ENCODE peak calls at places on chromosomes 2 and 18, in five cellular contexts. One of them, this sample, is unnamed.

GRCh38 chr2:130391872-130392670 is 36.2 kb downstream of the PTPN18 start:
- DNase-seq in A549: no peak
- DNase-seq in sigmoid colon: peak; percentile 64
- DNase-seq in IMR-90: peak; percentile 45
- DNase-seq in ovary: no peak
- DNase-seq in this sample: no peak

GRCh38 chr2:55418072-55418471 is 1.6 kb downstream of the CCDC88A start:
- DNase-seq in ovary: no peak
- DNase-seq in IMR-90: no peak
- DNase-seq in sigmoid colon: no peak
- DNase-seq in A549: no peak
- DNase-seq in this sample: no peak

GRCh38 chr2:127155901-127156300 is 48.9 kb upstream of the BIN1 start:
- DNase-seq in ovary: peak; percentile 79
- DNase-seq in A549: no peak
- DNase-seq in IMR-90: peak; percentile 26
- DNase-seq in sigmoid colon: peak; percentile 89
- DNase-seq in this sample: no peak

GRCh38 chr18:49030138-49030537 is 79.4 kb upstream of the SMAD7 start:
- DNase-seq in IMR-90: no peak
- DNase-seq in ovary: no peak
- DNase-seq in sigmoid colon: no peak
- DNase-seq in A549: no peak
- DNase-seq in this sample: no peak

GRCh38 chr2:85504434-85505261 is 34.3 kb upstream of the MAT2A start:
- DNase-seq in A549: peak; percentile 59
- DNase-seq in sigmoid colon: peak; percentile 82
- DNase-seq in ovary: peak; percentile 24
- DNase-seq in IMR-90: peak; percentile 97
- DNase-seq in this sample: peak; percentile 76

GRCh38 chr2:189142893-189143759 is 36.4 kb downstream of the COL5A2 start:
- DNase-seq in A549: peak; percentile 31
- DNase-seq in sigmoid colon: no peak
- DNase-seq in ovary: no peak
- DNase-seq in IMR-90: peak; percentile 36
- DNase-seq in this sample: no peak

GRCh38 chr2:175167792-175168563 is at the start of gene ATF2:
- DNase-seq in IMR-90: peak; percentile 100
- DNase-seq in A549: peak; percentile 90
- DNase-seq in ovary: peak; percentile 99
- DNase-seq in sigmoid colon: peak; percentile 100
- DNase-seq in this sample: peak; percentile 79

GRCh38 chr2:28360066-28360741 is 32.5 kb upstream of the FOSL2 start:
- DNase-seq in ovary: no peak
- DNase-seq in A549: no peak
- DNase-seq in IMR-90: no peak
- DNase-seq in sigmoid colon: no peak
- DNase-seq in this sample: no peak

GRCh38 chr2:38440655-38441054 is 63.6 kb upstream of the ATL2 start:
- DNase-seq in sigmoid colon: no peak
- DNase-seq in IMR-90: no peak
- DNase-seq in A549: no peak
- DNase-seq in ovary: no peak
- DNase-seq in this sample: no peak

GRCh38 chr18:24799720-24800119 is 339.3 kb downstream of the HRH4 start:
- DNase-seq in ovary: no peak
- DNase-seq in IMR-90: no peak
- DNase-seq in A549: no peak
- DNase-seq in sigmoid colon: no peak
- DNase-seq in this sample: no peak

GRCh38 chr2:37665622-37666362 is 5.7 kb downstream of the CDC42EP3 start:
- DNase-seq in A549: no peak
- DNase-seq in IMR-90: no peak
- DNase-seq in ovary: no peak
- DNase-seq in sigmoid colon: no peak
- DNase-seq in this sample: no peak

GRCh38 chr2:229282758-229283546 is 11.9 kb upstream of the PID1 start:
- DNase-seq in IMR-90: peak; percentile 74
- DNase-seq in ovary: peak; percentile 78
- DNase-seq in A549: no peak
- DNase-seq in sigmoid colon: peak; percentile 91
- DNase-seq in this sample: peak; percentile 55

GRCh38 chr2:120323214-120323613 is 22.7 kb upstream of the INHBB start:
- DNase-seq in ovary: peak; percentile 77
- DNase-seq in A549: no peak
- DNase-seq in IMR-90: peak; percentile 28
- DNase-seq in sigmoid colon: peak; percentile 78
- DNase-seq in this sample: no peak

GRCh38 chr2:222483513-222484039 is 59.2 kb downstream of the SGPP2 start:
- DNase-seq in sigmoid colon: no peak
- DNase-seq in IMR-90: no peak
- DNase-seq in ovary: no peak
- DNase-seq in A549: no peak
- DNase-seq in this sample: no peak

GRCh38 chr2:203427061-203427460 is 98.9 kb downstream of the ABI2 start:
- DNase-seq in A549: no peak
- DNase-seq in ovary: no peak
- DNase-seq in sigmoid colon: no peak
- DNase-seq in IMR-90: peak; percentile 49
- DNase-seq in this sample: peak; percentile 10

GRCh38 chr2:106020032-106020431 is 174.1 kb downstream of the UXS1 start:
- DNase-seq in IMR-90: peak; percentile 13
- DNase-seq in ovary: peak; percentile 39
- DNase-seq in A549: no peak
- DNase-seq in sigmoid colon: no peak
- DNase-seq in this sample: no peak

GRCh38 chr2:216502776-216503629 is 4.4 kb downstream of the RPL37A start:
- DNase-seq in IMR-90: no peak
- DNase-seq in sigmoid colon: no peak
- DNase-seq in A549: no peak
- DNase-seq in ovary: no peak
- DNase-seq in this sample: no peak
- TF ChIP-seq POLR2A in IMR-90: no peak
- TF ChIP-seq POLR2A in sigmoid colon: no peak
- TF ChIP-seq POLR2A in A549: no peak
- TF ChIP-seq POLR2A in ovary: no peak
- TF ChIP-seq POLR2A in this sample: no peak

DNA sequence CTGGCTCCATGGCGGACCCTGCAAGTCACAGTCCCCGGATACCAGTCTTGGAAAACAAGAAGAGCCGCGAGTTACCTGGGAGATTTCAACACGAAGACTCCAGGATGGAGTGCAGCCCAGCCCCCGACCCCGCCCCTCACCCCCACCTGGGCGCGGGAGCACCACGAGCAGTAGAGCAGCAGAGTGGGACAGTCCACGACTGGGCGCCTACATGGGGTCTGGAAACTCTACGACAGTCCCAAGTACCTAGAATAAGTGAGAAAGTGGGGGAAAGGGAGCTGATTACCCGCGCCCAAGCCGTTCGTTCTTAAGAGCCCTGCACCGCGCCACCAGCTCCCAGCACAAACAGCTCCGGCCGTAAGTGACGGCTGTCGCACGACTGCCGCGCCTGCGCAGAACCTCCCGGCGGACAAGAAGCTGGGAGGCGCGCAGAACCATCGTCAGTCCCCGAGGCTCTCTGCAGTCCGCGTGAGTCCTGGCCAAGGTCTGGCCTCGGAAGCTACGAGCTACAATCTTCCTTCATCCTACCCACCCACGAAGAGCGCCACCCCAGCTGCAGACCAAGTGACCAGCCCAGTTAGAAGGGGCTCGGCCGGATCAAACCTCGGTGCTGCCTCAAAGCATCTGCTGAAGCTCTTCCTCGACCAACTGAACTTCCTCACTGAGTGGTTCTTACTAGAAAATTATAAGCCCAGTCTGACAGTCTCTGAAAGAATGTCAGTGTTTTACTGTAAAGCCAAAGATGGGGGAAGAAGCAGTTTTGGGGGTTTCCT is at the start of gene DPY30:
- DNase-seq in ovary: peak; percentile 89
- DNase-seq in A549: peak; percentile 83
- DNase-seq in IMR-90: peak; percentile 92
- DNase-seq in sigmoid colon: peak; percentile 96
- DNase-seq in this sample: peak; percentile 90
- TF ChIP-seq POLR2A in ovary: peak; percentile 76
- TF ChIP-seq POLR2A in A549: peak; percentile 100
- TF ChIP-seq POLR2A in IMR-90: peak; percentile 69
- TF ChIP-seq POLR2A in sigmoid colon: peak; percentile 78
- TF ChIP-seq POLR2A in this sample: peak; percentile 98

DNA sequence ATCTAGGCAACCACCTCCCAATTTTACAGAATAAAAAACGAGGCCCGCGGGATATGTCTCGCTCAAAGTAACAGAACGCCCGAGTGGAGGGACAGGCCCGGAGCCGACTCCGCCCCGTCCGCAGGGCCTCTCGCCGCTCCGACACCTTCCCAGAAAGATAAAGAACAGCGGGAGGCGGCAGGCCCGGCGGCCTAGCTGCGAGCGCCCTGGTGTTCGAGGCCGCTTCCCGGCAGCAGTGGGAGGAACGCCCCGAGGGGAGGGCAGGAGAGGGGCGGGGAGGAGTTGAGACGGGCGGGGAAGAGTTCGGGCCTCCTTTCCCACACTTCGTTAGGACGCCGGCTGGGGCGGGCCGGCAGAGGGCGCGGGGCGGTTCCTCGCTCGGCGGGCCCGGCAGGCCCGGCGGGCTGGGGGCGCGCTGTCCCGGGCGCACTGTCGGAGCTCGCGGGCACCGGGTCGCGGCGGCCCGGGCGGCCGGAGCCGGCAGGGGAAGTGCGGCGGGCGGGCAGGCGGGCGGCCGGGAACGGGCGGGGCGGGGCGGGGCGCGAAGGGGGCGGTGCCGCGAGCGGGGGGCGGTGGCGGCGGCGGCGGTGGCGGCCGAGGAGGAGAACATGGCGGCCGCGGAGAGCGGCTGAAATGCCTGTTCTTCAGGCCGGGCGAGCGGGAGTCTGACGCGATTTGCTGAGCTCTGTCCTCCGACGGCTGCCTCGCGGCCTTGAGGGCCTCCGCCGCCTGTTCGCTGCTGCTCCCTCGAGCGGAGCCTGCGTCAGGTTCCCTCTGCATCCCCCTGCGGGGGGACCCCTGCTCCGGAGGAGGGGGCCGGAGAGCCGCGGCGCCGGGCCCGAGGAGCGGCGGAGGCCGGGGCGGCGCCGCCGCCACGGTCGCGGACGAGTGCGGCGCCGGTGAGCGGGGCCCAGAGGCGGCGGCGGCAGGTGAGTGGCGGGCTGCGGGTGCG is at the start of gene NCOA1:
- DNase-seq in A549: peak; percentile 91
- DNase-seq in IMR-90: peak; percentile 85
- DNase-seq in sigmoid colon: peak; percentile 95
- DNase-seq in ovary: peak; percentile 92
- DNase-seq in this sample: peak; percentile 89
- TF ChIP-seq POLR2A in A549: peak; percentile 85
- TF ChIP-seq POLR2A in IMR-90: peak; percentile 35
- TF ChIP-seq POLR2A in sigmoid colon: no peak
- TF ChIP-seq POLR2A in ovary: peak; percentile 33
- TF ChIP-seq POLR2A in this sample: peak; percentile 79

GRCh38 chr2:219844756-219845155 is 217.3 kb downstream of the SLC4A3 start:
- DNase-seq in sigmoid colon: no peak
- DNase-seq in ovary: no peak
- DNase-seq in A549: no peak
- DNase-seq in IMR-90: no peak
- DNase-seq in this sample: no peak
- TF ChIP-seq POLR2A in sigmoid colon: no peak
- TF ChIP-seq POLR2A in ovary: no peak
- TF ChIP-seq POLR2A in A549: no peak
- TF ChIP-seq POLR2A in IMR-90: no peak
- TF ChIP-seq POLR2A in this sample: no peak

GRCh38 chr2:41966431-41966893 is 81.4 kb upstream of the PKDCC start:
- DNase-seq in sigmoid colon: peak; percentile 92
- DNase-seq in A549: peak; percentile 79
- DNase-seq in ovary: peak; percentile 83
- DNase-seq in IMR-90: peak; percentile 96
- DNase-seq in this sample: peak; percentile 89
- TF ChIP-seq POLR2A in sigmoid colon: no peak
- TF ChIP-seq POLR2A in A549: no peak
- TF ChIP-seq POLR2A in ovary: no peak
- TF ChIP-seq POLR2A in IMR-90: no peak
- TF ChIP-seq POLR2A in this sample: no peak

DNA sequence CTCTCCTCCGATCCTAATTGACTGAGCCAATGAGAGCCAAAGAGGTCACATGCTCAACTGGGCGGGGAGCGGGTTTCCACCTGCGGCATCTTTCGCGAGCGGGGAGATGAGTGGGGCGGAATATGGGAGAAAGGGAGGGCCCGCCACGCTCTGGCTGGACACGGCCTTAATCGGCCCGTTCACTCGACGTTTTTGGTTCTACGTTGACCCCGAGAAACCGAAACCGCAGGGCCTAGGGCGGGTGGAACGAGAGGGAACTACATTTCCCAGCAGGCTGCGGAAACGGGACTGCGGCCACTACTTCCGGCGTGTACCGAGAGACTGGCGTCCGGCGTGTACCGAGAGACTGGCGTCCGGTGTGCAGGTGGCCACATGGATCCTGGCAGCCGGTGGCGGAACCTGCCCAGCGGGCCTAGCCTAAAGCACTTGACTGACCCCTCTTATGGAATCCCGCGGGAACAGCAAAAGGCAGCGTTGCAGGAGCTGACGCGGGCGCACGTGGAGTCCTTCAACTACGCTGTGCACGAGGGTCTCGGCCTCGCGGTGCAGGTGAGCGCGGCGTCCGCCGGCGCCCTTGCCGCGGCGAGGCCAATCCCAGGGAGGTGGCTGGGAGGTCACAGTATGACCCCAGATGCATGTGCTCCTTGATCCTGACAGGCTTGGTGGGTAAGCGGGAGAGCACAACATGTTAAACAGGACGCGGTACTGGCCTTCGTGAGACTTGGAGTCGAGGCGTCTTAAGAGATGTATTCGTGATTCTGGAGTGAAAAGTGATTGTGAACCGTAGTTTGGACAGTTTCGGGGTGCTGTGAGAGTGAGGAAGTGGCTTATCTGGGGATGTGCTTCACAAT is at the start of gene POLR1B:
- DNase-seq in sigmoid colon: peak; percentile 88
- DNase-seq in IMR-90: peak; percentile 78
- DNase-seq in A549: peak; percentile 81
- DNase-seq in ovary: peak; percentile 78
- DNase-seq in this sample: peak; percentile 81
- TF ChIP-seq POLR2A in sigmoid colon: no peak
- TF ChIP-seq POLR2A in IMR-90: no peak
- TF ChIP-seq POLR2A in A549: peak; percentile 77
- TF ChIP-seq POLR2A in ovary: peak; percentile 33
- TF ChIP-seq POLR2A in this sample: peak; percentile 68

GRCh38 chr2:190405069-190405468 is 3.1 kb upstream of the MFSD6 start:
- DNase-seq in sigmoid colon: no peak
- DNase-seq in ovary: no peak
- DNase-seq in A549: no peak
- DNase-seq in IMR-90: no peak
- DNase-seq in this sample: no peak
- TF ChIP-seq POLR2A in sigmoid colon: no peak
- TF ChIP-seq POLR2A in ovary: no peak
- TF ChIP-seq POLR2A in A549: no peak
- TF ChIP-seq POLR2A in IMR-90: no peak
- TF ChIP-seq POLR2A in this sample: no peak

This sample was measured in H54.